ENCODE peak calls at places on chromosomes 1 and 21, in ten cellular contexts. One of them, this sample, is unnamed.

GRCh38 chr1:53128401-53128800 is 14.0 kb downstream of the SLC1A7 start:
- DNase-seq in NCI-H510A treated with DMSO at 0.1 percent for 48 hours: no peak
- DNase-seq in Caco-2: no peak
- DNase-seq in fibroblast of lung: no peak
- DNase-seq in A673: no peak
- DNase-seq in kidney tubule cell: no peak
- DNase-seq in ecto neural progenitor cell: no peak
- DNase-seq in upper lobe of left lung: no peak
- DNase-seq in substantia nigra: no peak
- DNase-seq in HuH-7: no peak
- DNase-seq in this sample: no peak

GRCh38 chr1:67746299-67746698 is 61.3 kb downstream of the GADD45A start:
- DNase-seq in A673: peak
- DNase-seq in HuH-7: no peak
- DNase-seq in ecto neural progenitor cell: no peak
- DNase-seq in kidney tubule cell: no peak
- DNase-seq in Caco-2: no peak
- DNase-seq in upper lobe of left lung: no peak
- DNase-seq in fibroblast of lung: no peak
- DNase-seq in NCI-H510A treated with DMSO at 0.1 percent for 48 hours: no peak
- DNase-seq in substantia nigra: no peak
- DNase-seq in this sample: no peak

GRCh38 chr1:16926491-16927195 is 4.9 kb downstream of the CROCC start:
- DNase-seq in HuH-7: no peak
- DNase-seq in substantia nigra: no peak
- DNase-seq in kidney tubule cell: no peak
- DNase-seq in upper lobe of left lung: no peak
- DNase-seq in ecto neural progenitor cell: peak
- DNase-seq in fibroblast of lung: no peak
- DNase-seq in NCI-H510A treated with DMSO at 0.1 percent for 48 hours: peak
- DNase-seq in Caco-2: no peak
- DNase-seq in A673: peak
- DNase-seq in this sample: no peak

GRCh38 chr1:156889802-156890585 is 3.5 kb upstream of the PEAR1 start:
- DNase-seq in NCI-H510A treated with DMSO at 0.1 percent for 48 hours: peak
- DNase-seq in A673: peak
- DNase-seq in fibroblast of lung: peak
- DNase-seq in substantia nigra: no peak
- DNase-seq in Caco-2: peak
- DNase-seq in HuH-7: peak
- DNase-seq in ecto neural progenitor cell: peak
- DNase-seq in kidney tubule cell: peak
- DNase-seq in upper lobe of left lung: peak
- DNase-seq in this sample: peak

GRCh38 chr1:243294723-243295121 is 38.9 kb downstream of the SDCCAG8 start:
- DNase-seq in upper lobe of left lung: no peak
- DNase-seq in kidney tubule cell: peak
- DNase-seq in HuH-7: no peak
- DNase-seq in fibroblast of lung: peak
- DNase-seq in Caco-2: no peak
- DNase-seq in A673: no peak
- DNase-seq in NCI-H510A treated with DMSO at 0.1 percent for 48 hours: no peak
- DNase-seq in substantia nigra: no peak
- DNase-seq in ecto neural progenitor cell: no peak
- DNase-seq in this sample: no peak

GRCh38 chr1:99766378-99766800 is at the start of gene FRRS1:
- DNase-seq in upper lobe of left lung: peak
- DNase-seq in NCI-H510A treated with DMSO at 0.1 percent for 48 hours: peak
- DNase-seq in kidney tubule cell: peak
- DNase-seq in A673: peak
- DNase-seq in ecto neural progenitor cell: peak
- DNase-seq in substantia nigra: no peak
- DNase-seq in fibroblast of lung: peak
- DNase-seq in Caco-2: peak
- DNase-seq in HuH-7: peak
- DNase-seq in this sample: peak

GRCh38 chr1:196896355-196896754 is 8.5 kb downstream of the CFHR4 start:
- DNase-seq in A673: no peak
- DNase-seq in fibroblast of lung: no peak
- DNase-seq in HuH-7: no peak
- DNase-seq in upper lobe of left lung: no peak
- DNase-seq in substantia nigra: no peak
- DNase-seq in ecto neural progenitor cell: no peak
- DNase-seq in kidney tubule cell: no peak
- DNase-seq in NCI-H510A treated with DMSO at 0.1 percent for 48 hours: no peak
- DNase-seq in Caco-2: no peak
- DNase-seq in this sample: peak

GRCh38 chr21:17370750-17371325 is 142.0 kb upstream of the CXADR start:
- DNase-seq in Caco-2: no peak
- DNase-seq in fibroblast of lung: no peak
- DNase-seq in ecto neural progenitor cell: no peak
- DNase-seq in HuH-7: no peak
- DNase-seq in kidney tubule cell: no peak
- DNase-seq in A673: no peak
- DNase-seq in upper lobe of left lung: no peak
- DNase-seq in NCI-H510A treated with DMSO at 0.1 percent for 48 hours: no peak
- DNase-seq in substantia nigra: no peak
- DNase-seq in this sample: no peak

GRCh38 chr21:43585924-43586411 is 73.3 kb downstream of the HSF2BP start:
- DNase-seq in A673: peak
- DNase-seq in kidney tubule cell: peak
- DNase-seq in HuH-7: peak
- DNase-seq in fibroblast of lung: peak
- DNase-seq in Caco-2: peak
- DNase-seq in ecto neural progenitor cell: no peak
- DNase-seq in substantia nigra: no peak
- DNase-seq in upper lobe of left lung: peak
- DNase-seq in NCI-H510A treated with DMSO at 0.1 percent for 48 hours: no peak
- DNase-seq in this sample: peak

GRCh38 chr1:60990719-60991100 is 91.7 kb upstream of the NFIA start:
- DNase-seq in HuH-7: no peak
- DNase-seq in Caco-2: no peak
- DNase-seq in kidney tubule cell: no peak
- DNase-seq in substantia nigra: no peak
- DNase-seq in upper lobe of left lung: no peak
- DNase-seq in fibroblast of lung: no peak
- DNase-seq in NCI-H510A treated with DMSO at 0.1 percent for 48 hours: no peak
- DNase-seq in A673: no peak
- DNase-seq in ecto neural progenitor cell: no peak
- DNase-seq in this sample: no peak

GRCh38 chr1:194975913-194976312 is 1632.3 kb downstream of the KCNT2 start:
- DNase-seq in substantia nigra: no peak
- DNase-seq in kidney tubule cell: peak
- DNase-seq in upper lobe of left lung: no peak
- DNase-seq in NCI-H510A treated with DMSO at 0.1 percent for 48 hours: no peak
- DNase-seq in fibroblast of lung: peak
- DNase-seq in HuH-7: no peak
- DNase-seq in ecto neural progenitor cell: no peak
- DNase-seq in Caco-2: no peak
- DNase-seq in A673: no peak
- DNase-seq in this sample: no peak

GRCh38 chr1:67542747-67543146 is 112.5 kb upstream of the SERBP1 start:
- DNase-seq in A673: no peak
- DNase-seq in fibroblast of lung: no peak
- DNase-seq in NCI-H510A treated with DMSO at 0.1 percent for 48 hours: no peak
- DNase-seq in kidney tubule cell: no peak
- DNase-seq in ecto neural progenitor cell: no peak
- DNase-seq in upper lobe of left lung: no peak
- DNase-seq in substantia nigra: no peak
- DNase-seq in Caco-2: no peak
- DNase-seq in HuH-7: no peak
- DNase-seq in this sample: no peak

GRCh38 chr1:50717327-50717726 is 242.7 kb downstream of the FAF1 start:
- DNase-seq in ecto neural progenitor cell: no peak
- DNase-seq in NCI-H510A treated with DMSO at 0.1 percent for 48 hours: no peak
- DNase-seq in A673: no peak
- DNase-seq in fibroblast of lung: no peak
- DNase-seq in upper lobe of left lung: no peak
- DNase-seq in HuH-7: no peak
- DNase-seq in Caco-2: no peak
- DNase-seq in kidney tubule cell: no peak
- DNase-seq in substantia nigra: no peak
- DNase-seq in this sample: peak

GRCh38 chr1:92961896-92962752 is 862 bp upstream of the DIPK1A start:
- DNase-seq in A673: peak
- DNase-seq in kidney tubule cell: peak
- DNase-seq in ecto neural progenitor cell: no peak
- DNase-seq in NCI-H510A treated with DMSO at 0.1 percent for 48 hours: peak
- DNase-seq in fibroblast of lung: peak
- DNase-seq in upper lobe of left lung: peak
- DNase-seq in HuH-7: peak
- DNase-seq in Caco-2: no peak
- DNase-seq in substantia nigra: no peak
- DNase-seq in this sample: peak

GRCh38 chr1:172252925-172253324 is 167.6 kb upstream of the C1orf105 start:
- DNase-seq in substantia nigra: no peak
- DNase-seq in NCI-H510A treated with DMSO at 0.1 percent for 48 hours: no peak
- DNase-seq in ecto neural progenitor cell: no peak
- DNase-seq in Caco-2: no peak
- DNase-seq in fibroblast of lung: no peak
- DNase-seq in kidney tubule cell: no peak
- DNase-seq in A673: no peak
- DNase-seq in HuH-7: no peak
- DNase-seq in upper lobe of left lung: no peak
- DNase-seq in this sample: no peak

GRCh38 chr1:200351826-200352549 is 57.8 kb downstream of the ZNF281 start:
- DNase-seq in Caco-2: no peak
- DNase-seq in HuH-7: no peak
- DNase-seq in upper lobe of left lung: no peak
- DNase-seq in ecto neural progenitor cell: no peak
- DNase-seq in NCI-H510A treated with DMSO at 0.1 percent for 48 hours: no peak
- DNase-seq in substantia nigra: no peak
- DNase-seq in kidney tubule cell: peak
- DNase-seq in A673: no peak
- DNase-seq in fibroblast of lung: peak
- DNase-seq in this sample: no peak

GRCh38 chr1:223803211-223803610 is 42.5 kb downstream of the TP53BP2 start:
- DNase-seq in upper lobe of left lung: no peak
- DNase-seq in substantia nigra: no peak
- DNase-seq in NCI-H510A treated with DMSO at 0.1 percent for 48 hours: no peak
- DNase-seq in HuH-7: no peak
- DNase-seq in A673: no peak
- DNase-seq in fibroblast of lung: no peak
- DNase-seq in ecto neural progenitor cell: no peak
- DNase-seq in Caco-2: no peak
- DNase-seq in kidney tubule cell: no peak
- DNase-seq in this sample: no peak

GRCh38 chr1:53502641-53503432 is 43.6 kb downstream of the DMRTB1 start:
- DNase-seq in kidney tubule cell: no peak
- DNase-seq in A673: no peak
- DNase-seq in HuH-7: no peak
- DNase-seq in upper lobe of left lung: no peak
- DNase-seq in NCI-H510A treated with DMSO at 0.1 percent for 48 hours: peak
- DNase-seq in fibroblast of lung: no peak
- DNase-seq in substantia nigra: no peak
- DNase-seq in ecto neural progenitor cell: peak
- DNase-seq in Caco-2: no peak
- DNase-seq in this sample: no peak

GRCh38 chr1:67427947-67428346 is 2.3 kb downstream of the SERBP1 start:
- DNase-seq in NCI-H510A treated with DMSO at 0.1 percent for 48 hours: no peak
- DNase-seq in Caco-2: no peak
- DNase-seq in kidney tubule cell: no peak
- DNase-seq in A673: no peak
- DNase-seq in substantia nigra: no peak
- DNase-seq in HuH-7: no peak
- DNase-seq in ecto neural progenitor cell: no peak
- DNase-seq in fibroblast of lung: no peak
- DNase-seq in upper lobe of left lung: no peak
- DNase-seq in this sample: no peak

GRCh38 chr1:19477284-19478240 is 7.8 kb downstream of the CAPZB start:
- DNase-seq in HuH-7: no peak
- DNase-seq in NCI-H510A treated with DMSO at 0.1 percent for 48 hours: peak
- DNase-seq in upper lobe of left lung: peak
- DNase-seq in A673: no peak
- DNase-seq in kidney tubule cell: no peak
- DNase-seq in fibroblast of lung: no peak
- DNase-seq in ecto neural progenitor cell: no peak
- DNase-seq in Caco-2: no peak
- DNase-seq in substantia nigra: no peak
- DNase-seq in this sample: no peak

GRCh38 chr1:116968724-116969123 is 32.8 kb upstream of the CD101 start:
- DNase-seq in Caco-2: no peak
- DNase-seq in substantia nigra: no peak
- DNase-seq in fibroblast of lung: no peak
- DNase-seq in NCI-H510A treated with DMSO at 0.1 percent for 48 hours: no peak
- DNase-seq in HuH-7: no peak
- DNase-seq in A673: no peak
- DNase-seq in kidney tubule cell: no peak
- DNase-seq in ecto neural progenitor cell: no peak
- DNase-seq in upper lobe of left lung: no peak
- DNase-seq in this sample: no peak

GRCh38 chr1:236209185-236209584 is 66.8 kb downstream of the GPR137B start:
- DNase-seq in fibroblast of lung: no peak
- DNase-seq in NCI-H510A treated with DMSO at 0.1 percent for 48 hours: no peak
- DNase-seq in A673: no peak
- DNase-seq in kidney tubule cell: no peak
- DNase-seq in Caco-2: no peak
- DNase-seq in ecto neural progenitor cell: no peak
- DNase-seq in upper lobe of left lung: no peak
- DNase-seq in substantia nigra: no peak
- DNase-seq in HuH-7: no peak
- DNase-seq in this sample: no peak

GRCh38 chr1:78688701-78689100 is 39.1 kb downstream of the IFI44 start:
- DNase-seq in Caco-2: no peak
- DNase-seq in A673: peak
- DNase-seq in kidney tubule cell: peak
- DNase-seq in HuH-7: no peak
- DNase-seq in substantia nigra: no peak
- DNase-seq in fibroblast of lung: peak
- DNase-seq in upper lobe of left lung: no peak
- DNase-seq in NCI-H510A treated with DMSO at 0.1 percent for 48 hours: no peak
- DNase-seq in ecto neural progenitor cell: no peak
- DNase-seq in this sample: no peak

GRCh38 chr1:173861731-173862145 is 6.1 kb downstream of the GAS5 start:
- DNase-seq in ecto neural progenitor cell: no peak
- DNase-seq in kidney tubule cell: peak
- DNase-seq in NCI-H510A treated with DMSO at 0.1 percent for 48 hours: no peak
- DNase-seq in upper lobe of left lung: no peak
- DNase-seq in substantia nigra: no peak
- DNase-seq in HuH-7: no peak
- DNase-seq in Caco-2: peak
- DNase-seq in A673: no peak
- DNase-seq in fibroblast of lung: no peak
- DNase-seq in this sample: no peak

GRCh38 chr21:44575307-44576024 is 1.9 kb downstream of the KRTAP10-4 start:
- DNase-seq in fibroblast of lung: no peak
- DNase-seq in A673: no peak
- DNase-seq in substantia nigra: no peak
- DNase-seq in upper lobe of left lung: no peak
- DNase-seq in ecto neural progenitor cell: peak
- DNase-seq in kidney tubule cell: no peak
- DNase-seq in HuH-7: no peak
- DNase-seq in Caco-2: no peak
- DNase-seq in NCI-H510A treated with DMSO at 0.1 percent for 48 hours: no peak
- DNase-seq in this sample: no peak

GRCh38 chr1:6141601-6142000 is 38.5 kb downstream of the CHD5 start:
- DNase-seq in upper lobe of left lung: no peak
- DNase-seq in substantia nigra: no peak
- DNase-seq in A673: no peak
- DNase-seq in kidney tubule cell: no peak
- DNase-seq in fibroblast of lung: no peak
- DNase-seq in ecto neural progenitor cell: no peak
- DNase-seq in HuH-7: peak
- DNase-seq in NCI-H510A treated with DMSO at 0.1 percent for 48 hours: no peak
- DNase-seq in Caco-2: no peak
- DNase-seq in this sample: no peak

GRCh38 chr21:41630249-41630648 is 122.3 kb upstream of the TMPRSS2 start:
- DNase-seq in HuH-7: no peak
- DNase-seq in Caco-2: no peak
- DNase-seq in ecto neural progenitor cell: no peak
- DNase-seq in A673: peak
- DNase-seq in NCI-H510A treated with DMSO at 0.1 percent for 48 hours: no peak
- DNase-seq in kidney tubule cell: peak
- DNase-seq in substantia nigra: no peak
- DNase-seq in upper lobe of left lung: no peak
- DNase-seq in fibroblast of lung: peak
- DNase-seq in this sample: no peak

GRCh38 chr1:71049951-71050598 is 2.5 kb upstream of the PTGER3 start:
- DNase-seq in fibroblast of lung: peak
- DNase-seq in A673: peak
- DNase-seq in kidney tubule cell: peak
- DNase-seq in HuH-7: peak
- DNase-seq in NCI-H510A treated with DMSO at 0.1 percent for 48 hours: peak
- DNase-seq in upper lobe of left lung: no peak
- DNase-seq in ecto neural progenitor cell: no peak
- DNase-seq in Caco-2: no peak
- DNase-seq in substantia nigra: no peak
- DNase-seq in this sample: peak

This sample was measured in HepG2.